ENCODE peak calls at places on chromosome 14, in ten cellular contexts. U, M, I, Q, R, V, H, D, C and K are unnamed samples.

GRCh38 chr14:96253140-96253539 is 2.9 kb upstream of the BDKRB1 start:
- DNase-seq in U (peak; percentile 98), C (no peak), Q (peak; percentile 89), V (no peak), D (no peak), I (no peak), R (no peak), H (no peak), M (peak; percentile 98), K (no peak)

GRCh38 chr14:33767721-33768457 is 183.0 kb downstream of the EGLN3 start:
- DNase-seq in U (no peak), D (no peak), M (no peak), V (no peak), C (no peak), R (no peak), I (no peak), Q (peak; percentile 26), H (no peak), K (no peak)

GRCh38 chr14:104432611-104433231 is 146.8 kb upstream of the C14orf180 start:
- DNase-seq in M (no peak), I (no peak), C (peak; percentile 39), V (no peak), R (no peak), H (no peak), U (no peak), D (no peak), Q (no peak), K (peak; percentile 22)

GRCh38 chr14:64536488-64537245 is 3.9 kb upstream of the HSPA2 start:
- DNase-seq in D (no peak), H (no peak), M (no peak), I (no peak), R (no peak), U (peak; percentile 46), C (no peak), V (no peak), Q (no peak), K (no peak)

GRCh38 chr14:64942531-64943111 is at the start of gene GPX2:
- DNase-seq in C (no peak), Q (no peak), U (no peak), M (no peak), R (no peak), H (no peak), I (no peak), D (no peak), V (peak; percentile 95), K (no peak)

GRCh38 chr14:89435527-89436273 is 18.7 kb upstream of the FOXN3 start:
- DNase-seq in V (no peak), M (no peak), I (no peak), H (no peak), U (no peak), Q (no peak), D (no peak), R (no peak), C (no peak), K (no peak)

GRCh38 chr14:63076476-63076875 is 31.2 kb upstream of the KCNH5 start:
- DNase-seq in I (no peak), V (no peak), D (no peak), Q (peak; percentile 24), M (no peak), U (peak; percentile 4), H (no peak), R (no peak), C (no peak), K (no peak)

GRCh38 chr14:65594153-65594881 is 181.8 kb downstream of the FUT8 start:
- DNase-seq in C (no peak), U (no peak), R (no peak), V (peak; percentile 26), Q (no peak), M (no peak), D (peak; percentile 33), H (no peak), I (peak; percentile 30), K (no peak)

GRCh38 chr14:64549805-64550538 is at the start of gene PPP1R36:
- DNase-seq in V (peak; percentile 87), M (peak; percentile 89), U (no peak), D (no peak), C (peak; percentile 62), I (peak; percentile 45), Q (peak; percentile 37), R (no peak), H (peak; percentile 51), K (peak; percentile 59)

GRCh38 chr14:103531421-103532215 is 2.6 kb downstream of the TRMT61A start:
- DNase-seq in D (no peak), Q (no peak), M (no peak), V (no peak), U (no peak), C (peak; percentile 27), I (no peak), H (no peak), R (no peak), K (peak; percentile 56)

GRCh38 chr14:99579903-99580570 is 24.0 kb downstream of the CCDC85C start:
- DNase-seq in U (peak; percentile 77), Q (no peak), C (peak; percentile 27), M (no peak), V (no peak), D (peak; percentile 69), H (no peak), R (no peak), I (peak; percentile 63), K (no peak)

GRCh38 chr14:51926449-51926848 is 62.9 kb upstream of the RTRAF start:
- DNase-seq in R (no peak), C (no peak), U (no peak), M (no peak), I (no peak), D (no peak), V (no peak), Q (no peak), H (no peak), K (no peak)

GRCh38 chr14:38330262-38330661 is 74.4 kb upstream of the CLEC14A start:
- DNase-seq in R (no peak), M (no peak), Q (no peak), V (no peak), D (no peak), I (no peak), U (no peak), H (no peak), C (no peak), K (no peak)

GRCh38 chr14:37870947-37871346 is 275.5 kb downstream of the TTC6 start:
- DNase-seq in Q (no peak), I (no peak), D (no peak), U (no peak), R (no peak), M (no peak), C (no peak), V (no peak), H (no peak), K (no peak)

GRCh38 chr14:64758711-64759554 is 54.7 kb downstream of the PLEKHG3 start:
- DNase-seq in D (peak; percentile 60), V (no peak), U (peak; percentile 97), Q (peak; percentile 95), H (no peak), I (no peak), R (no peak), M (peak; percentile 70), C (peak; percentile 41), K (peak; percentile 86)